ENCODE peak calls at places on chromosomes 16 and 17, in nine cellular contexts. E, R, N, A, J, D, X, H and W are unnamed samples.

GRCh38 chr16:88376835-88377726 is 5.7 kb upstream of the ZNF469 start:
- DNase-seq in E (no peak), R (no peak), N (no peak), A (no peak), J (no peak), D (no peak), X (peak; percentile 56), H (no peak), W (no peak)

GRCh38 chr16:67104061-67104460 is 5.7 kb upstream of the PHAF1 start:
- DNase-seq in E (no peak), R (no peak), N (no peak), A (peak; percentile 62), J (no peak), D (peak; percentile 68), X (peak; percentile 30), H (no peak), W (no peak)

GRCh38 chr17:69473801-69474170 is 59.3 kb downstream of the MAP2K6 start:
- DNase-seq in E (no peak), R (no peak), N (no peak), A (no peak), J (peak; percentile 18), D (no peak), X (peak; percentile 74), H (no peak), W (no peak)

GRCh38 chr16:81505011-81505660 is 60.5 kb downstream of the CMIP start:
- DNase-seq in E (no peak), R (no peak), N (peak; percentile 57), A (peak; percentile 34), J (no peak), D (no peak), X (no peak), H (no peak), W (no peak)

GRCh38 chr17:50946223-50946890 is 80.2 kb upstream of the TOB1 start:
- DNase-seq in E (no peak), R (peak; percentile 11), N (no peak), A (no peak), J (no peak), D (no peak), X (no peak), H (peak; percentile 25), W (peak; percentile 10)

GRCh38 chr16:55189975-55190636 is 133.9 kb upstream of the IRX6 start:
- DNase-seq in E (no peak), R (no peak), N (no peak), A (no peak), J (no peak), D (no peak), X (no peak), H (no peak), W (no peak)

GRCh38 chr16:67146523-67147357 is 4.1 kb downstream of the B3GNT9 start:
- DNase-seq in E (no peak), R (no peak), N (no peak), A (no peak), J (no peak), D (no peak), X (no peak), H (no peak), W (no peak)

GRCh38 chr16:88374736-88375135 is 8.0 kb upstream of the ZNF469 start:
- DNase-seq in E (no peak), R (no peak), N (no peak), A (no peak), J (no peak), D (no peak), X (no peak), H (no peak), W (no peak)

GRCh38 chr16:2200313-2200712 is 3.9 kb upstream of the CASKIN1 start:
- DNase-seq in E (no peak), R (no peak), N (no peak), A (no peak), J (no peak), D (no peak), X (no peak), H (no peak), W (no peak)

GRCh38 chr17:47745037-47745380 is 12.0 kb downstream of the TBX21 start:
- DNase-seq in E (no peak), R (no peak), N (no peak), A (no peak), J (no peak), D (no peak), X (no peak), H (no peak), W (no peak)

GRCh38 chr16:228917-229730 is at the start of gene LUC7L:
- DNase-seq in E (peak; percentile 74), R (peak; percentile 88), N (peak; percentile 92), A (peak; percentile 91), J (peak; percentile 14), D (peak; percentile 79), X (peak; percentile 84), H (peak; percentile 87), W (peak; percentile 83)

GRCh38 chr17:79104898-79105600 is 30.4 kb downstream of the ENGASE start:
- DNase-seq in E (no peak), R (no peak), N (no peak), A (no peak), J (no peak), D (no peak), X (no peak), H (no peak), W (no peak)

GRCh38 chr17:67931227-67931626 is 65.0 kb downstream of the C17orf58 start:
- DNase-seq in E (no peak), R (no peak), N (no peak), A (no peak), J (no peak), D (no peak), X (no peak), H (no peak), W (no peak)

GRCh38 chr16:66740010-66740409 is 11.4 kb downstream of the DYNC1LI2 start:
- DNase-seq in E (no peak), R (no peak), N (no peak), A (peak; percentile 29), J (no peak), D (peak; percentile 39), X (no peak), H (no peak), W (no peak)

GRCh38 chr17:74513987-74514631 is 17.2 kb downstream of the CD300LB start:
- DNase-seq in E (peak; percentile 30), R (no peak), N (no peak), A (peak; percentile 60), J (no peak), D (peak; percentile 40), X (peak; percentile 74), H (peak; percentile 25), W (peak; percentile 79)

GRCh38 chr16:5850632-5851175 is 753.1 kb upstream of the EEF2KMT start:
- DNase-seq in E (no peak), R (no peak), N (no peak), A (no peak), J (no peak), D (no peak), X (no peak), H (no peak), W (no peak)

GRCh38 chr17:28145348-28145747 is 102.9 kb downstream of the NLK start:
- DNase-seq in E (no peak), R (no peak), N (no peak), A (no peak), J (peak; percentile 4), D (no peak), X (peak; percentile 61), H (no peak), W (no peak)

DNA sequence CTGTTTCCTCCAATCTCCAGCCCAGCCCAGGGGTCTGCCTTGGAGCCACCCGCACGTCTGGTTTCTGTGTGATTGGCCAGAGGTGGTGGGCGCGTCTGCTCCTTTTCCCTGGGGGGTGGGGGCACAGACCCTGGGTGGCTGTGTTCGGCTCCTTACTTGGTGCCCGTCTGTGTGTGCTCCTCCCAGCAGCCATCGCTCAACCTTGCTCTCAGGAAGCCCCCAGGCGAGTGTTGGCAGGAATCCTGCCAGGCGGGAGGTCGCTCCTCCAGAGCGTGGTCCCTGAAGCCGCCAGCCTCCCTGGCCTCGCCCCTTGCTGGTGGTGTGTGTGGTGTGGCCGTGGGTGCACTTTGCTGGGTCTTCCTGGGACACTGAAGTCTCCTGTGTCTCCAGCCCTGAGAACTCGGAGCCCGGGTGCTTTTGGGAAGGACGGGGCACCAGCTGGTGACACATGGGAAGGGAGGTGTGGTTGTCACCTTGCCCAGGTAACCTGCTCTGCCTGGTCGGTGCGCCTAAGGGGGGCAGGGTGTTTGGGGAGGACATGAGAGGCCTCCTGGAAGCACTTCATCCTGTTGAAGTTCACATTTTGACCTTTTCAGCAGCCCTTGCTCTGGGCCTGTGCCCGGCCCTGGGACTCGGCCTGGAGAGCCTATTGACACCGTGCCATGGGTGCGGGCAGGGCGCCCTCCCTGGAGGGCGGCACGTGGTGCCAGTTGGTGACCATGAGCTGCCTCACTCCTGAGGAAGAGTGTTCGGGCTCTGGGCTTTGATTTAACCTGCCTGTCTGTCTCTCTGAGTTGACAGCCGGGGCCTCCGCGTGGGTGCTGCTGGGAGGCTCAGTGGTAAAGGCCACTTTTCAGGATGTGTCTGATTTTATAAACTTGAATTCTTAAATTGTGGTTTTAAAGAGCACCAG is 49.0 kb upstream of the ZNF750 start:
- DNase-seq in E (no peak), R (no peak), N (no peak), A (peak; percentile 43), J (no peak), D (peak; percentile 20), X (no peak), H (peak; percentile 92), W (no peak)
- TF ChIP-seq CTCF in E (no peak), R (no peak), N (no peak), A (no peak), J (no peak), D (no peak), X (no peak), H (no peak), W (no peak)

DNA sequence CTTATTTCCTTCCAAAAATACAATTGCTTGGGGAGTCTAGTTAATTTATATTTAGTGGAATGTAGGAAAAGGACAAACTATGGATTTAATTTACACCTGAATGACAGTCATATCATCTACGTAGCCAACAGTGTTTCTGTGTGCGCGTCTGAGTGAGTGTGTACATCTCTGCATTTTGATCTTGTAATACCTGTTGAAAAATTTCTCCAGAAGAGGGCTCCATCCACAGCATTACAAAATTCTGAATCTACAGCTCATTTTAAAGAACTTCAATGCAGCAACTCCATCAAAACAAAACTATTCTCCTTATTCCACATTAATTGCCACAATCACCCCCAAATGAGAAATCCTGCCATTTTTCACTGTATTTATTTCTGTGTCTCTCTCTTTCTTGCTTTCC is 3.9 kb downstream of the CDH13 start:
- DNase-seq in E (no peak), R (no peak), N (no peak), A (no peak), J (no peak), D (no peak), X (no peak), H (no peak), W (no peak)
- TF ChIP-seq CTCF in E (no peak), R (peak; percentile 4), N (peak; percentile 22), A (peak; percentile 32), J (peak; percentile 47), D (no peak), X (peak; percentile 31), H (no peak), W (no peak)

DNA sequence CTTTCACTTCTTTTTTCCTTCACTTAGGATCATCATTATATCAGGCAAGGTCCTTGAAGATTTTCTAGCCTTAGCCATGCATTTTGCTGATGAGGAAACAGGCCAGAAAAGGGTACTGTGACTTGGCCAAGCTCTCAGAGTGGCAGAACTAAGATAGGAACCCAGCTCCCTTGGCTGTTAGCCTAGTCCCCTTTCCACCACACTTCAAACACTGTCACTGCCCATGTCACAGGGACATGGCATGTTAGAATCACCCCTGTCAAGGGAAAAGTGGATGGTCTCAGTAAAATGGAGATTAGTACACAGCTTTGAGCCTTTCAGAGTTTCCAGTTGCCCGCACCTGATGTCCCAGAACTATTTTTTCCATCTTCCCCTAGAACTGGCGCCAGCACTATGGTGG is 1.7 kb downstream of the CALCOCO2 start:
- DNase-seq in E (no peak), R (no peak), N (no peak), A (no peak), J (no peak), D (no peak), X (no peak), H (no peak), W (no peak)
- TF ChIP-seq CTCF in E (no peak), R (no peak), N (no peak), A (no peak), J (no peak), D (no peak), X (no peak), H (no peak), W (no peak)

GRCh38 chr17:73003487-73003886 is 89.0 kb downstream of the SLC39A11 start:
- DNase-seq in E (no peak), R (no peak), N (no peak), A (no peak), J (no peak), D (peak; percentile 41), X (no peak), H (no peak), W (no peak)
- TF ChIP-seq CTCF in E (no peak), R (no peak), N (no peak), A (no peak), J (no peak), D (peak; percentile 65), X (no peak), H (no peak), W (no peak)